ENCODE peak calls at places on chromosomes 6 and 20, in eight cellular contexts. N is HCT116, D is adrenal gland, I is heart left ventricle, M is A549, Z is prostate gland, R is right lobe of liver, F is spleen. S is an unnamed sample. For H3K4me1, the result is how much of the 10 kb centered on the place peaks cover.

GRCh38 chr6:165049362-165049761 is 260.0 kb downstream of the C6orf118 start:
- DNase-seq in N (peak), D (no peak), I (peak), M (peak), Z (no peak), R (peak), F (no peak), S (no peak)

GRCh38 chr6:111743859-111744692 is 129.2 kb downstream of the FYN start:
- DNase-seq in N (no peak), D (no peak), I (peak), M (no peak), Z (no peak), R (no peak), F (no peak), S (no peak)

GRCh38 chr20:9565910-9566550 is 51.6 kb downstream of the LAMP5 start:
- DNase-seq in N (no peak), D (no peak), I (no peak), M (no peak), Z (no peak), R (no peak), F (no peak), S (no peak)

GRCh38 chr6:156474507-156475120 is 302.6 kb upstream of the ARID1B start:
- DNase-seq in N (no peak), D (no peak), I (no peak), M (no peak), Z (no peak), R (no peak), F (no peak), S (no peak)

GRCh38 chr6:17038316-17038715 is 63.5 kb upstream of the STMND1 start:
- DNase-seq in N (no peak), D (no peak), I (no peak), M (no peak), Z (no peak), R (no peak), F (no peak), S (no peak)

GRCh38 chr20:24916412-24916811 is 32.7 kb upstream of the CST7 start:
- DNase-seq in N (no peak), D (no peak), I (no peak), M (no peak), Z (no peak), R (no peak), F (no peak), S (no peak)

GRCh38 chr20:62206388-62206775 is 13.7 kb downstream of the HRH3 start:
- DNase-seq in N (no peak), D (no peak), I (peak), M (no peak), Z (no peak), R (no peak), F (no peak), S (no peak)

GRCh38 chr6:106731144-106731842 is 101.9 kb downstream of the QRSL1 start:
- DNase-seq in N (no peak), D (peak), I (no peak), M (peak), Z (no peak), R (peak), F (no peak), S (no peak)

GRCh38 chr20:9442858-9443257 is 71.5 kb upstream of the LAMP5 start:
- DNase-seq in N (no peak), D (no peak), I (no peak), M (peak), Z (peak), R (no peak), F (no peak), S (no peak)

GRCh38 chr6:19715166-19715558 is 122.0 kb upstream of the ID4 start:
- DNase-seq in N (no peak), D (no peak), I (no peak), M (no peak), Z (no peak), R (no peak), F (no peak), S (no peak)

GRCh38 chr20:62219101-62219991 is 732 bp downstream of the HRH3 start:
- DNase-seq in N (no peak), D (no peak), I (peak), M (peak), Z (no peak), R (no peak), F (no peak), S (no peak)

GRCh38 chr6:30490031-30490876 is 945 bp downstream of the HLA-E start:
- DNase-seq in N (no peak), D (peak), I (peak), M (peak), Z (peak), R (peak), F (peak), S (peak)

GRCh38 chr6:117483645-117484016 is 1.2 kb downstream of the DCBLD1 start:
- DNase-seq in N (no peak), D (peak), I (no peak), M (no peak), Z (no peak), R (no peak), F (no peak), S (no peak)

GRCh38 chr6:20856681-20857288 is 322.5 kb downstream of the CDKAL1 start:
- DNase-seq in N (no peak), D (no peak), I (no peak), M (no peak), Z (no peak), R (no peak), F (no peak), S (no peak)

GRCh38 chr6:112149236-112149635 is 61.8 kb downstream of the FAM229B start:
- DNase-seq in N (no peak), D (no peak), I (no peak), M (no peak), Z (no peak), R (no peak), F (no peak), S (no peak)

GRCh38 chr20:7772376-7772775 is 167.9 kb downstream of the HAO1 start:
- DNase-seq in N (no peak), D (no peak), I (no peak), M (peak), Z (no peak), R (no peak), F (no peak), S (no peak)

GRCh38 chr20:42949865-42950264 is 239.8 kb downstream of the PTPRT start:
- DNase-seq in N (no peak), D (no peak), I (no peak), M (no peak), Z (no peak), R (no peak), F (no peak), S (no peak)

GRCh38 chr6:44782198-44782597 is 394.7 kb downstream of the CDC5L start:
- DNase-seq in N (no peak), D (no peak), I (no peak), M (no peak), Z (no peak), R (no peak), F (no peak), S (no peak)

GRCh38 chr20:52482049-52482448 is 290.5 kb upstream of the ZFP64 start:
- DNase-seq in N (no peak), D (no peak), I (no peak), M (no peak), Z (no peak), R (no peak), F (no peak), S (no peak)

GRCh38 chr6:110492584-110492983 is 16.2 kb upstream of the SLC22A16 start:
- DNase-seq in N (no peak), D (no peak), I (no peak), M (no peak), Z (no peak), R (no peak), F (no peak), S (no peak)

GRCh38 chr6:136640132-136640915 is 90.1 kb upstream of the MAP7 start:
- DNase-seq in N (no peak), D (peak), I (no peak), M (no peak), Z (no peak), R (no peak), F (no peak), S (no peak)

GRCh38 chr20:59783020-59784010 is 150.1 kb downstream of the SYCP2 start:
- DNase-seq in N (peak), D (no peak), I (peak), M (peak), Z (peak), R (no peak), F (no peak), S (peak)

GRCh38 chr6:20447157-20447556 is 45.5 kb downstream of the E2F3 start:
- DNase-seq in N (no peak), D (no peak), I (peak), M (no peak), Z (no peak), R (no peak), F (no peak), S (no peak)

GRCh38 chr6:12137480-12137879 is 125.4 kb downstream of the HIVEP1 start:
- DNase-seq in N (no peak), D (peak), I (peak), M (peak), Z (peak), R (peak), F (no peak), S (peak)

GRCh38 chr6:900716-901605 is 208.0 kb upstream of the EXOC2 start:
- DNase-seq in N (no peak), D (no peak), I (no peak), M (peak), Z (no peak), R (peak), F (no peak), S (no peak)

GRCh38 chr6:113980937-113981554 is 10.1 kb upstream of the HDAC2 start:
- DNase-seq in N (no peak), D (no peak), I (no peak), M (peak), Z (no peak), R (no peak), F (no peak), S (no peak)

GRCh38 chr20:62822788-62823651 is 6.2 kb downstream of the COL9A3 start:
- DNase-seq in N (peak), D (peak), I (no peak), M (peak), Z (no peak), R (peak), F (no peak), S (no peak)

GRCh38 chr20:44188752-44189151 is 1.8 kb upstream of the JPH2 start:
- DNase-seq in N (no peak), D (no peak), I (no peak), M (no peak), Z (no peak), R (no peak), F (no peak), S (no peak)

GRCh38 chr20:16714242-16714641 is 15.6 kb upstream of the SNRPB2 start:
- DNase-seq in N (no peak), D (no peak), I (no peak), M (no peak), Z (no peak), R (no peak), F (no peak), S (no peak)

GRCh38 chr6:37258716-37259115 is 772 bp upstream of the TMEM217 start:
- DNase-seq in N (no peak), D (no peak), I (no peak), M (no peak), Z (no peak), R (no peak), F (no peak), S (no peak)

GRCh38 chr6:37260063-37260843 is 2.3 kb upstream of the TMEM217 start:
- DNase-seq in N (no peak), D (no peak), I (no peak), M (no peak), Z (no peak), R (no peak), F (no peak), S (no peak)

GRCh38 chr6:37258405-37258704 is 411 bp upstream of the TMEM217 start:
- DNase-seq in N (no peak), D (no peak), I (no peak), M (no peak), Z (no peak), R (no peak), F (no peak), S (no peak)

GRCh38 chr6:37257634-37258404 is at the start of the genes TBC1D22B and TMEM217:
- DNase-seq in N (peak), D (peak), I (peak), M (peak), Z (peak), R (peak), F (peak), S (peak)

DNA sequence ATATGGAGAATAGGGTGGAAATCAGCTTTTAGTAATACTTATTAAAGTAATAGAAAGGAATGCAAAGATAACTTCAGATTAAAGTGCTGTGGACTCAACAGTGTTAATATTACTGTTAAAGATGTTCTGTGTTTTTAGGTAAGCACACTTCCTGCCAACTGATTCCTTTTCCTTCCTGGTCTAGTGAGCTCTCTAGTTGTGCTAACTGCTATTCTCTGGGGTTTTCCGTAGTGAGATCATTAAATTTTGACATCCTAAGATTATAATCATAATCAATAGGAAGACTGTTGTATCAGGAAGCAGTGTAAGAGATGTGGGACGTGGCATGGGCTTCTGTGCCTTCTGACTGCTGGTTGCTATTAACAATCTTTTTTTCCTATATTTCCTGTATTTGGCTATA is 1.2 kb upstream of the TMEM217 start:
- DNase-seq in N (no peak), D (no peak), I (no peak), M (no peak), Z (no peak), R (no peak), F (no peak), S (no peak)
- TF ChIP-seq POLR2A in N (no peak), D (no peak), I (no peak), M (no peak), Z (no peak), R (no peak), F (no peak), S (no peak)

GRCh38 chr6:138692978-138693909 is 80.3 kb upstream of the CCDC28A start:
- DNase-seq in N (peak), D (peak), I (peak), M (peak), Z (peak), R (peak), F (peak), S (peak)
- TF ChIP-seq CTCF in N (no peak), D (no peak), I (no peak), M (peak), Z (no peak), R (peak), F (no peak), S (no peak)

GRCh38 chr6:75279418-75279817 is 5.2 kb downstream of the TMEM30A start:
- DNase-seq in N (no peak), D (no peak), I (no peak), M (no peak), Z (no peak), R (no peak), F (no peak), S (no peak)

GRCh38 chr6:75283907-75284284 is 696 bp downstream of the TMEM30A start:
- DNase-seq in N (no peak), D (no peak), I (no peak), M (no peak), Z (no peak), R (no peak), F (peak), S (no peak)

GRCh38 chr6:75280131-75280855 is 4.3 kb downstream of the TMEM30A start:
- DNase-seq in N (no peak), D (no peak), I (no peak), M (no peak), Z (no peak), R (no peak), F (no peak), S (no peak)

GRCh38 chr6:75282706-75283105 is 1.9 kb downstream of the TMEM30A start:
- DNase-seq in N (no peak), D (no peak), I (no peak), M (no peak), Z (no peak), R (no peak), F (no peak), S (no peak)

GRCh38 chr6:75281643-75282042 is 2.9 kb downstream of the TMEM30A start:
- DNase-seq in N (no peak), D (no peak), I (no peak), M (no peak), Z (no peak), R (no peak), F (no peak), S (no peak)
- H3K4me1 ChIP-seq in N (under half), D (half or more), I (half or more), M (half or more), Z (under half), R (under half), F (half or more), S (under half)

DNA sequence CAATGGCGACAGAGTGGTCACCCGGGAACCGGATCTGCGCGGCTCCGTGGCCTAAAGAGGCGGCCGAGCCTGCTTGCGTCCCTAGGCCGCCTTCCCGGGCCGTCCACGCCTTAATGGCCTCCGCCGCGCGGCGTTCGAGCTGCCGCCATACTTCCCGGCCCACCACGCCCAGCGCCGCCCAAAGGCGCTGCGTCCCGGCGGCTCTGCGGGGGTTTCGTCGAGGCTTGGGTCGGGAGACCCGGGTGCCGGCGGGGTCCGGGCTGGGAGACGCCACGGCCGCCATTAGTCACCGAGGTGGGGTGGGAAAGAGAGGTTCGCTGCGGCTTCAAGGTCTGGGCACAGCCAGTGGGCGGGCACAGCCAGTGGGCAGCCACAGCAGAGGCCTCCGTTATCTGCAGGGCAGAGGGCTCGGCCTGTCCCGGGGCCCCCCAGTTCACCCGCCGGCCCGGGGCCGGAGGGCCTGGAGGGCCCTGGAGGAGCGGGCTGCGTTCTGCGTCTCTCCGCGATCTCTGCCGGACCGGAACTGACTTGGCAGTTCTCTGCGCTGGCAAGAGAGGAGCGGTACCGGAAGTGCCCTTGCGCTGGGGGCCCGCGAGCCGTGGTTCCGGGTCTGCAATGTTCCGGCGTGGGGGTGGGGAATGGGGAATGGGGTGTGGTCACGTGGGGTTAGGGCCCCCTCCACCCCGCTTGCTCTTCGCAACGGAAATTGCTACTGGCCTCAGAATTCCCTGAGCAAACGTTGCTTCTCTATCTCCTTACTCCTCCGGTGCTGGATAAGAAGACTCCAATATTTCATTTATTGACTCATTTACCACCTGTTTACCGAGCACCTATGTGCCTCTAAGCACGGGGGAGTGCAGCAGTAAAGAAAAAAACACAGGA is 82.3 kb downstream of the CNBD2 start:
- DNase-seq in N (peak), D (peak), I (peak), M (peak), Z (peak), R (peak), F (peak), S (peak)
- TF ChIP-seq POLR2A in N (peak), D (peak), I (peak), M (peak), Z (peak), R (peak), F (peak), S (peak)

DNA sequence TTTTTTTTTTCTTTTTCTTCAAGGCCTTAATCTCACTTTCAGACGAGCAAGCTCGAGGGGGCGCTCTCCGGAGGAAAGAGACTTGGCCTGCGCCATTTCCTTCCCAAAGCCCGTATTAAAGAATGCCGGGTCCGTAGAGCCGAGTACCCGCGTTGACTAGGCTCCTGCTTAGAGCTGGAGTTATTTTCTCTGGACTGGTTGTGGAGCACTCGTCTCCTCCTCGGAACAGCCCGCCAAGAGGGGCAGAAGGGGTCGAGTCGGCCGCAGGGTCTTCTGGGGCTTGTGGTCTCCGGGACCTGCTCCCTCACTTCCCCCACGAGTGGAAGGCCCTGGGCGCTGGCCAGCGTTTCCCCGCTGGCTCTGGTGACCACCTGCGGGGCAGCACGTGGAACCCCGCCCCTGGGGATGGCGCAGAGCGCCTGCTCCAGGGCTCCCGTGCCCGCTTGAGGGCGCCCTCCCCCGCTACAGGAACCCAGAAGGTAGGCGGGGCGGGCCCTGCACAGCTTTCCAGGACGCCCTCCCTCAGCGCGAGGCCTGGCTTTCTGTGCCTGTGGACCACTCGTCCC is 2.7 kb upstream of the MEI4 start:
- DNase-seq in N (no peak), D (peak), I (peak), M (no peak), Z (no peak), R (peak), F (peak), S (no peak)
- TF ChIP-seq CTCF in N (no peak), D (no peak), I (peak), M (no peak), Z (no peak), R (peak), F (no peak), S (no peak)

GRCh38 chr6:34556031-34556471 is at the start of gene SPDEF:
- DNase-seq in N (no peak), D (no peak), I (no peak), M (peak), Z (peak), R (no peak), F (no peak), S (no peak)
- H3K4me1 ChIP-seq in N (under half), D (under half), I (under half), M (half or more), Z (under half), R (under half), F (under half), S (under half)

GRCh38 chr6:139743629-139744028 is 369.2 kb upstream of the CITED2 start:
- DNase-seq in N (peak), D (no peak), I (no peak), M (peak), Z (no peak), R (no peak), F (no peak), S (no peak)

GRCh38 chr6:139742671-139743070 is 368.2 kb upstream of the CITED2 start:
- DNase-seq in N (no peak), D (no peak), I (no peak), M (no peak), Z (no peak), R (no peak), F (no peak), S (no peak)

GRCh38 chr6:139747154-139747553 is 372.7 kb upstream of the CITED2 start:
- DNase-seq in N (no peak), D (no peak), I (no peak), M (no peak), Z (no peak), R (no peak), F (no peak), S (no peak)

GRCh38 chr6:139744891-139745290 is 370.4 kb upstream of the CITED2 start:
- DNase-seq in N (no peak), D (no peak), I (no peak), M (no peak), Z (no peak), R (no peak), F (no peak), S (no peak)

GRCh38 chr6:139744038-139744437 is 369.6 kb upstream of the CITED2 start:
- DNase-seq in N (no peak), D (no peak), I (no peak), M (no peak), Z (no peak), R (no peak), F (no peak), S (no peak)
- TF ChIP-seq POLR2A in N (no peak), D (no peak), I (no peak), M (no peak), Z (no peak), R (no peak), F (no peak), S (no peak)

S was measured in ovary.